ENCODE peak calls at places on chromosomes 3 and 15, in four cellular contexts. Z is IMR-90, R is H1, L is H9. S is an unnamed sample.
A peak's percentile ranks its signal among the peaks of the same experiment; 100 is the strongest.

GRCh38 chr15:43903864-43904290 is 77.1 kb downstream of the WDR76 start:
- DNase-seq in L (peak; percentile 87), R (peak; percentile 70), Z (peak; percentile 58), S (peak; percentile 92)

GRCh38 chr15:96477227-96477626 is 146.7 kb downstream of the NR2F2 start:
- DNase-seq in R (no peak), L (no peak), Z (no peak), S (no peak)

GRCh38 chr3:38102073-38102844 is 34.7 kb downstream of the ACAA1 start:
- DNase-seq in R (no peak), Z (no peak), L (no peak), S (peak; percentile 68)

GRCh38 chr3:47512416-47513124 is 942 bp downstream of the ELP6 start:
- DNase-seq in R (no peak), Z (no peak), L (no peak), S (peak; percentile 44)

GRCh38 chr3:28050895-28051294 is 190.5 kb upstream of the CMC1 start:
- DNase-seq in R (no peak), L (no peak), Z (peak; percentile 5), S (no peak)

GRCh38 chr3:89246326-89246725 is 138.9 kb downstream of the EPHA3 start:
- DNase-seq in Z (no peak), R (peak; percentile 58), L (peak; percentile 75), S (peak; percentile 48)

GRCh38 chr15:101604124-101604874 is 47.9 kb downstream of the TM2D3 start:
- DNase-seq in Z (no peak), L (no peak), R (no peak), S (no peak)

GRCh38 chr3:18443670-18444596 is 18.8 kb upstream of the SATB1 start:
- DNase-seq in R (no peak), L (peak; percentile 59), Z (no peak), S (peak; percentile 72)

GRCh38 chr3:52779411-52780297 is 2.3 kb downstream of the ITIH1 start:
- DNase-seq in Z (no peak), L (no peak), R (no peak), S (no peak)

GRCh38 chr3:105385868-105386508 is 19.3 kb downstream of the ALCAM start:
- DNase-seq in L (no peak), R (no peak), Z (no peak), S (no peak)

GRCh38 chr3:9416139-9416780 is 18.8 kb downstream of the SETD5 start:
- DNase-seq in Z (peak; percentile 43), L (no peak), R (no peak), S (no peak)

GRCh38 chr3:33787328-33788009 is 11.0 kb upstream of the PDCD6IP start:
- DNase-seq in Z (peak; percentile 72), R (no peak), L (peak; percentile 88), S (peak; percentile 87)

GRCh38 chr15:41043276-41043675 is 72.8 kb downstream of the INO80 start:
- DNase-seq in Z (peak; percentile 67), R (no peak), L (no peak), S (no peak)

GRCh38 chr3:114060906-114061655 is 4.5 kb downstream of the QTRT2 start:
- DNase-seq in R (no peak), Z (no peak), L (no peak), S (no peak)

GRCh38 chr15:52121006-52121405 is 8.4 kb upstream of the BCL2L10 start:
- DNase-seq in L (no peak), Z (no peak), R (no peak), S (no peak)

GRCh38 chr15:77525411-77525811 is 104.7 kb downstream of the HMG20A start:
- DNase-seq in Z (no peak), R (no peak), L (no peak), S (peak; percentile 90)

GRCh38 chr3:16871915-16872842 is 12.6 kb upstream of the PLCL2 start:
- DNase-seq in R (no peak), L (no peak), Z (no peak), S (no peak)

GRCh38 chr3:52231502-52232278 is 6.2 kb upstream of the TLR9 start:
- DNase-seq in L (peak; percentile 76), R (no peak), Z (peak; percentile 33), S (peak; percentile 46)

GRCh38 chr3:170690133-170690981 is 104.5 kb upstream of the SLC7A14 start:
- DNase-seq in Z (peak; percentile 52), L (peak; percentile 62), R (no peak), S (peak; percentile 75)

GRCh38 chr15:49876401-49877038 is 242.5 kb downstream of the ATP8B4 start:
- DNase-seq in Z (no peak), R (peak; percentile 43), L (peak; percentile 81), S (peak; percentile 90)

GRCh38 chr3:94472511-94472910 is 409.6 kb downstream of the NSUN3 start:
- DNase-seq in Z (no peak), R (no peak), L (no peak), S (no peak)

GRCh38 chr3:65953301-65953812 is 85.4 kb downstream of the MAGI1 start:
- DNase-seq in Z (no peak), L (peak; percentile 89), R (peak; percentile 57), S (peak; percentile 97)

GRCh38 chr15:97168704-97169475 is 791.6 kb upstream of the ARRDC4 start:
- DNase-seq in R (no peak), L (no peak), Z (no peak), S (peak; percentile 26)

GRCh38 chr15:26260517-26261133 is 397.5 kb upstream of the ATP10A start:
- DNase-seq in L (peak; percentile 82), R (peak; percentile 47), Z (peak; percentile 22), S (peak; percentile 84)

GRCh38 chr3:189309400-189309975 is 137.7 kb downstream of the TPRG1 start:
- DNase-seq in R (no peak), Z (no peak), L (no peak), S (no peak)

GRCh38 chr3:31288641-31289100 is 244.1 kb upstream of the STT3B start:
- DNase-seq in L (peak; percentile 53), Z (peak; percentile 60), R (peak; percentile 10), S (peak; percentile 75)

GRCh38 chr3:183340222-183340621 is 87.2 kb downstream of the B3GNT5 start:
- DNase-seq in Z (no peak), R (no peak), L (no peak), S (no peak)
- H4K5ac ChIP-seq in Z (no peak overlapping the region), R (no peak overlapping the region), L (no peak overlapping the region), S (no peak overlapping the region)

GRCh38 chr3:12768579-12769527 is 9.8 kb upstream of the TMEM40 start:
- DNase-seq in R (no peak), Z (no peak), L (peak; percentile 77), S (peak; percentile 43)
- H4K5ac ChIP-seq in R (no peak overlapping the region), Z (no peak overlapping the region), L (no peak overlapping the region), S (no peak overlapping the region)

GRCh38 chr15:80584973-80585372 is 110.1 kb upstream of the ABHD17C start:
- DNase-seq in L (no peak), R (no peak), Z (no peak), S (no peak)
- H4K5ac ChIP-seq in L (no peak overlapping the region), R (no peak overlapping the region), Z (no peak overlapping the region), S (no peak overlapping the region)

DNA sequence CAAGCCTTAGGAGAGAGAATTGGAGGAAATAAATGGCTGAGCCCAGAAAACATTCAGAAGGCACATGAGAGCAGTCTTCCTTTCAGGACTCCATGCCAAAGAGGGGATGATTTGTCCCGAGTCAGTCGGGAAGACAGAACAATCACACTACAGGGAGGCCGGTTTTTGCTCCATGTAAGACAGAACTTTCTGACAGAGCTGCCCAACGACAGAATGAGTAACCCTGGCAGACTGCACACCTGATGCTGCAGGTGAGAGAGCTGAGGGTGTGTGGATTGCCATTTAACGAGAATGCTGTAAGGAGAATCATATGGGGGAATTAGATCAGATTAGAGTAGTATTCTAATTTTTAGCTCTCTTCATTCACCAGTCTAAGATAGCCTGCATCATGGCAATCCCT is 533.0 kb downstream of the EPHB1 start:
- DNase-seq in L (no peak), R (no peak), Z (no peak), S (no peak)
- H4K5ac ChIP-seq in L (no peak overlapping the region), R (no peak overlapping the region), Z (no peak overlapping the region), S (no peak overlapping the region)